ENCODE peak calls at places on chromosomes 12 and 14, in nine cellular contexts. H is Peyer's patch, I is adrenal gland, O is endothelial cell of umbilical vein, X is A549, D is H54, R is heart left ventricle, U is ovary, N is suprapubic skin. L is an unnamed sample.

GRCh38 chr14:91679273-91679672 is 52.6 kb downstream of the CATSPERB start:
- DNase-seq in H (no peak), I (no peak), O (no peak), X (no peak), D (no peak), R (no peak), U (no peak), N (no peak), L (no peak)

GRCh38 chr12:50991296-50991695 is 34.9 kb downstream of the SLC11A2 start:
- DNase-seq in H (no peak), I (no peak), O (peak; percentile 57), X (no peak), D (no peak), R (no peak), U (no peak), N (no peak), L (no peak)

GRCh38 chr12:89700191-89700810 is 8.3 kb downstream of the ATP2B1 start:
- DNase-seq in H (no peak), I (no peak), O (no peak), X (no peak), D (no peak), R (no peak), U (no peak), N (no peak), L (no peak)

GRCh38 chr12:60052483-60052882 is 456.7 kb downstream of the SLC16A7 start:
- DNase-seq in H (no peak), I (no peak), O (peak; percentile 39), X (no peak), D (no peak), R (no peak), U (no peak), N (no peak), L (no peak)

GRCh38 chr14:80942158-80942738 is 710 bp upstream of the CEP128 start:
- DNase-seq in H (no peak), I (no peak), O (peak; percentile 7), X (no peak), D (no peak), R (no peak), U (no peak), N (no peak), L (no peak)

GRCh38 chr14:66087231-66087630 is 398.9 kb upstream of the CCDC196 start:
- DNase-seq in H (no peak), I (no peak), O (no peak), X (no peak), D (no peak), R (no peak), U (no peak), N (no peak), L (no peak)

GRCh38 chr12:73072214-73072613 is 800.0 kb downstream of the TRHDE start:
- DNase-seq in H (no peak), I (no peak), O (no peak), X (no peak), D (no peak), R (no peak), U (no peak), N (no peak), L (peak; percentile 51)

GRCh38 chr14:29805415-29806123 is 122.1 kb downstream of the PRKD1 start:
- DNase-seq in H (no peak), I (peak; percentile 81), O (peak; percentile 65), X (no peak), D (peak; percentile 13), R (peak; percentile 32), U (peak; percentile 75), N (no peak), L (no peak)

GRCh38 chr12:48045965-48046364 is 41.7 kb upstream of the COL2A1 start:
- DNase-seq in H (no peak), I (no peak), O (no peak), X (no peak), D (no peak), R (no peak), U (no peak), N (no peak), L (no peak)

GRCh38 chr12:132480620-132481132 is 9.3 kb upstream of the FBRSL1 start:
- DNase-seq in H (no peak), I (no peak), O (no peak), X (no peak), D (no peak), R (no peak), U (peak; percentile 24), N (no peak), L (no peak)

GRCh38 chr14:31990959-31991541 is 86.1 kb upstream of the ARHGAP5 start:
- DNase-seq in H (no peak), I (no peak), O (peak; percentile 23), X (no peak), D (no peak), R (no peak), U (no peak), N (no peak), L (no peak)

GRCh38 chr12:57093412-57094193 is 4.7 kb downstream of the NAB2 start:
- DNase-seq in H (peak; percentile 66), I (peak; percentile 66), O (peak; percentile 38), X (peak; percentile 64), D (no peak), R (peak; percentile 85), U (peak; percentile 92), N (peak; percentile 90), L (peak; percentile 89)

GRCh38 chr12:109157986-109158385 is 41.6 kb downstream of the ACACB start:
- DNase-seq in H (no peak), I (peak; percentile 17), O (no peak), X (no peak), D (no peak), R (no peak), U (no peak), N (peak; percentile 12), L (no peak)

GRCh38 chr12:79020106-79020505 is 155.5 kb downstream of the SYT1 start:
- DNase-seq in H (no peak), I (no peak), O (peak; percentile 26), X (no peak), D (peak; percentile 2), R (no peak), U (no peak), N (no peak), L (no peak)

GRCh38 chr14:57293851-57294837 is 25.4 kb downstream of the AP5M1 start:
- DNase-seq in H (no peak), I (no peak), O (peak; percentile 34), X (no peak), D (no peak), R (no peak), U (no peak), N (no peak), L (no peak)

GRCh38 chr14:50357124-50357523 is 39.6 kb downstream of the CDKL1 start:
- DNase-seq in H (no peak), I (no peak), O (no peak), X (no peak), D (no peak), R (no peak), U (no peak), N (no peak), L (no peak)

GRCh38 chr12:16165506-16165905 is 112.0 kb downstream of the SLC15A5 start:
- DNase-seq in H (no peak), I (peak; percentile 34), O (peak; percentile 33), X (peak; percentile 16), D (no peak), R (no peak), U (no peak), N (no peak), L (no peak)

GRCh38 chr14:52318057-52318456 is 3.9 kb downstream of the PTGER2 start:
- DNase-seq in H (no peak), I (no peak), O (no peak), X (no peak), D (no peak), R (no peak), U (no peak), N (no peak), L (no peak)

GRCh38 chr12:81668475-81668874 is 90.7 kb downstream of the PPFIA2 start:
- DNase-seq in H (no peak), I (no peak), O (no peak), X (no peak), D (peak; percentile 27), R (no peak), U (no peak), N (no peak), L (no peak)

GRCh38 chr14:50082784-50083466 is 33.4 kb downstream of the VCPKMT start:
- DNase-seq in H (no peak), I (no peak), O (no peak), X (no peak), D (no peak), R (no peak), U (no peak), N (no peak), L (peak; percentile 91)

DNA sequence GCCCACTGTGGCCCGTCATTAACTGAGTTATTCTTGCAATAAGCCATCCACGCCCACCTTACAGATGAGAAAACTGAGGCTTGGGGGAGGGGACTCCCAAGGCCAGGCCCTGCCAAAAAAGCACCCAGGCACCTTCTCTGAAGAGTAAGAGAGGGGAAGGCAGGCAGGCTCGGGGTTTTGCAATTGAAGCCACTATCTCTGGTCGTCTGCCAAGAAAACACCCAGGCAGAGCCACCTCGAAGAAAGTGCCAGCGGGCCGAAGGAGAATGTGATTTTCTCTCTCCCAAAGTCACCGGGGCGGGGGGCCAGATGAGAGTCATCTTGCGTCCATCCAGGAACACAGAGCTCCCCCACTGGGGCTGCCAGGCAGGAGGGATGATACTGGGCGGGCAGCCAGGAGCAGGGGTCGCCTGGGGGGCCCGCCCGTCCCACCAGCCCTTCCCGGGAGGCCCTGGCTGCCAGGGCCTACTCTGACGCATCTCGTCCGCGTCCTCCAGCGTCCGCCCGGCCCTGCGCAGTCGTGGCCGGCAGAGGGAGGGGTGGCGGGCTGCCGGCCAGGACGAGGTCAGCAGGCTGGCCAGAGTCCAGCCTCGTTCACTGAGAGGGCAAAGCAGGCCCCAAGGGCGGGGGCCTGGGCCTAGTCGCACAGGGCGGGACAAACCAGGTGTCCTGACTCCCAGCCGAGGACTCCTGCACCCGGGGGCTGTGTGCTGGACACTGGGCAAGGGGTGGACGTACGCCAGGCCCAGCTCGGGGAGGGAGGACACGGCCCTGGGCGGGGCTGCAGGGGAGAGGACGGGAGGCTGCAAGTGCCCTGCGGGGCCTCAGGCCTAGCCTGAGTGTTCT is 74.4 kb downstream of the RFLNA start:
- DNase-seq in H (peak; percentile 89), I (peak; percentile 98), O (peak; percentile 90), X (no peak), D (peak; percentile 85), R (peak; percentile 93), U (peak; percentile 98), N (peak; percentile 92), L (peak; percentile 88)
- TF ChIP-seq POLR2A in H (no peak), I (no peak), O (no peak), X (no peak), D (no peak), R (peak; percentile 14), U (no peak), N (no peak), L (no peak)

GRCh38 chr12:6953417-6954315 is 2.5 kb downstream of the PTPN6 start:
- DNase-seq in H (peak; percentile 59), I (peak; percentile 43), O (peak; percentile 46), X (no peak), D (no peak), R (peak; percentile 78), U (peak; percentile 35), N (peak; percentile 79), L (peak; percentile 94)
- TF ChIP-seq POLR2A in H (no peak), I (peak; percentile 28), O (no peak), X (no peak), D (no peak), R (no peak), U (no peak), N (no peak), L (peak; percentile 28)

GRCh38 chr14:89417469-89418225 is 614 bp upstream of the FOXN3 start:
- DNase-seq in H (peak; percentile 72), I (peak; percentile 67), O (peak; percentile 49), X (peak; percentile 61), D (no peak), R (peak; percentile 60), U (peak; percentile 72), N (peak; percentile 83), L (peak; percentile 92)
- TF ChIP-seq POLR2A in H (no peak), I (no peak), O (no peak), X (no peak), D (no peak), R (no peak), U (no peak), N (no peak), L (no peak)

GRCh38 chr14:64388533-64389243 is 535 bp downstream of the MTHFD1 start:
- DNase-seq in H (no peak), I (peak; percentile 43), O (no peak), X (no peak), D (no peak), R (no peak), U (no peak), N (peak; percentile 80), L (peak; percentile 85)
- TF ChIP-seq POLR2A in H (no peak), I (no peak), O (no peak), X (no peak), D (no peak), R (no peak), U (no peak), N (no peak), L (no peak)

L was measured in spleen.